ENCODE peak calls at places on chromosomes 13 and 19, in ten cellular contexts. One of them, this sample, is unnamed.

GRCh38 chr13:52851153-52851962 is 2.9 kb upstream of the PCDH8 start:
- DNase-seq in left lung: no peak
- DNase-seq in heart left ventricle: peak
- DNase-seq in RWPE1: peak
- DNase-seq in brain microvascular endothelial cell: no peak
- DNase-seq in sigmoid colon: no peak
- DNase-seq in CD8-positive, alpha-beta T cell: no peak
- DNase-seq in AG04450: no peak
- DNase-seq in cardiac muscle cell: peak
- DNase-seq in effector memory CD4-positive, alpha-beta T cell: no peak
- DNase-seq in this sample: peak

GRCh38 chr19:6108721-6109633 is 1.3 kb downstream of the RFX2 start:
- DNase-seq in left lung: peak
- DNase-seq in heart left ventricle: peak
- DNase-seq in RWPE1: peak
- DNase-seq in brain microvascular endothelial cell: no peak
- DNase-seq in sigmoid colon: peak
- DNase-seq in CD8-positive, alpha-beta T cell: peak
- DNase-seq in AG04450: no peak
- DNase-seq in cardiac muscle cell: no peak
- DNase-seq in effector memory CD4-positive, alpha-beta T cell: peak
- DNase-seq in this sample: peak

GRCh38 chr19:1470864-1471513 is 8.0 kb downstream of the C19orf25 start:
- DNase-seq in left lung: no peak
- DNase-seq in heart left ventricle: peak
- DNase-seq in RWPE1: no peak
- DNase-seq in brain microvascular endothelial cell: no peak
- DNase-seq in sigmoid colon: no peak
- DNase-seq in CD8-positive, alpha-beta T cell: no peak
- DNase-seq in AG04450: no peak
- DNase-seq in cardiac muscle cell: peak
- DNase-seq in effector memory CD4-positive, alpha-beta T cell: no peak
- DNase-seq in this sample: no peak

GRCh38 chr13:30097089-30097488 is 210.3 kb downstream of the KATNAL1 start:
- DNase-seq in left lung: no peak
- DNase-seq in heart left ventricle: no peak
- DNase-seq in RWPE1: no peak
- DNase-seq in brain microvascular endothelial cell: no peak
- DNase-seq in sigmoid colon: no peak
- DNase-seq in CD8-positive, alpha-beta T cell: no peak
- DNase-seq in AG04450: no peak
- DNase-seq in cardiac muscle cell: no peak
- DNase-seq in effector memory CD4-positive, alpha-beta T cell: no peak
- DNase-seq in this sample: no peak

GRCh38 chr19:10612515-10613119 is 12.7 kb upstream of the SLC44A2 start:
- DNase-seq in left lung: peak
- DNase-seq in heart left ventricle: peak
- DNase-seq in RWPE1: no peak
- DNase-seq in brain microvascular endothelial cell: no peak
- DNase-seq in sigmoid colon: no peak
- DNase-seq in CD8-positive, alpha-beta T cell: no peak
- DNase-seq in AG04450: no peak
- DNase-seq in cardiac muscle cell: no peak
- DNase-seq in effector memory CD4-positive, alpha-beta T cell: no peak
- DNase-seq in this sample: peak

GRCh38 chr13:30002577-30002976 is 152.2 kb upstream of the UBL3 start:
- DNase-seq in left lung: no peak
- DNase-seq in heart left ventricle: no peak
- DNase-seq in RWPE1: peak
- DNase-seq in brain microvascular endothelial cell: peak
- DNase-seq in sigmoid colon: no peak
- DNase-seq in CD8-positive, alpha-beta T cell: no peak
- DNase-seq in AG04450: peak
- DNase-seq in cardiac muscle cell: no peak
- DNase-seq in effector memory CD4-positive, alpha-beta T cell: no peak
- DNase-seq in this sample: no peak

GRCh38 chr19:379796-380195 is 29.2 kb downstream of the C2CD4C start:
- DNase-seq in left lung: no peak
- DNase-seq in heart left ventricle: no peak
- DNase-seq in RWPE1: no peak
- DNase-seq in brain microvascular endothelial cell: no peak
- DNase-seq in sigmoid colon: no peak
- DNase-seq in CD8-positive, alpha-beta T cell: no peak
- DNase-seq in AG04450: no peak
- DNase-seq in cardiac muscle cell: no peak
- DNase-seq in effector memory CD4-positive, alpha-beta T cell: no peak
- DNase-seq in this sample: no peak

GRCh38 chr13:51346397-51346796 is 6.9 kb downstream of the SERPINE3 start:
- DNase-seq in left lung: no peak
- DNase-seq in heart left ventricle: no peak
- DNase-seq in RWPE1: no peak
- DNase-seq in brain microvascular endothelial cell: no peak
- DNase-seq in sigmoid colon: no peak
- DNase-seq in CD8-positive, alpha-beta T cell: no peak
- DNase-seq in AG04450: no peak
- DNase-seq in cardiac muscle cell: no peak
- DNase-seq in effector memory CD4-positive, alpha-beta T cell: no peak
- DNase-seq in this sample: no peak

DNA sequence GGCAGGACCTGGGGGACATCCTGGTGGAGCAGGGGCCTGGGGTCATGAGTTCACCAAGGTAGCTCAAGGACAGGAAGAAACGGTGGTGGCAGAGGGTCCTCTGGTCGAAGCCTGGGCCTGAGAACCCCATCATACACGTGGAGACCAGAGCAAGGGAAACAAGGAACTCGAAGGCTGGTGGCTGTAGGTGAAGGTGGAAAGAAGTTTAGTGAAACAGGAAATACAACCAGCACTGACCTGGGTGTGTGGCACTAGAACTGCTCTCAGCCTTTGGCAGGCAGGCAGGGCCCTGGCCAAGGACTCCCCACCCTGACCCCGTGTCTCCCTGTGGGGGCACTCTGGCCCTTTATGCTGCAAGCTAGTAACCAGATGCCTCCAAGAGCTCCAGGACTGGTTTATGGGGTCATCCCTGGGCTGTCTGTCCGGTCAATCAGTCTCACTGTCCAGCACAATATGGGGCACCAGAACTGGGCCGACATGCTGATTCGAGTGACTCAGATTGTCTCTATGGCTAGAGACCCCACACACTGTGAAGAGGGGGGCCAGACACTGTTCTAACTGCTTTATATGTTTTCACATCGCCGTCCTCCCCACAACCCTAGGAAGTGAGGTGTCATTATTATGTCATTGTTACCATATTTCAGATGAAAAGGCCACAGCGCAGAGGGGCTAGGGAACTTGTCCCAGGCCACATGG is 3.8 kb downstream of the COX6B2 start:
- DNase-seq in left lung: no peak
- DNase-seq in heart left ventricle: no peak
- DNase-seq in RWPE1: no peak
- DNase-seq in brain microvascular endothelial cell: no peak
- DNase-seq in sigmoid colon: no peak
- DNase-seq in CD8-positive, alpha-beta T cell: no peak
- DNase-seq in AG04450: no peak
- DNase-seq in cardiac muscle cell: no peak
- DNase-seq in effector memory CD4-positive, alpha-beta T cell: no peak
- DNase-seq in this sample: no peak
- H3K27ac ChIP-seq in left lung: no peak
- H3K27ac ChIP-seq in heart left ventricle: no peak
- H3K27ac ChIP-seq in RWPE1: peak
- H3K27ac ChIP-seq in brain microvascular endothelial cell: no peak
- H3K27ac ChIP-seq in sigmoid colon: no peak
- H3K27ac ChIP-seq in CD8-positive, alpha-beta T cell: no peak
- H3K27ac ChIP-seq in AG04450: no peak
- H3K27ac ChIP-seq in cardiac muscle cell: no peak
- H3K27ac ChIP-seq in effector memory CD4-positive, alpha-beta T cell: no peak
- H3K27ac ChIP-seq in this sample: no peak

GRCh38 chr19:3054972-3055740 is 7.1 kb downstream of the TLE5 start:
- DNase-seq in left lung: no peak
- DNase-seq in heart left ventricle: no peak
- DNase-seq in RWPE1: peak
- DNase-seq in brain microvascular endothelial cell: no peak
- DNase-seq in sigmoid colon: no peak
- DNase-seq in CD8-positive, alpha-beta T cell: no peak
- DNase-seq in AG04450: no peak
- DNase-seq in cardiac muscle cell: no peak
- DNase-seq in effector memory CD4-positive, alpha-beta T cell: no peak
- DNase-seq in this sample: peak

GRCh38 chr19:3053780-3054179 is 8.5 kb downstream of the TLE5 start:
- DNase-seq in left lung: no peak
- DNase-seq in heart left ventricle: no peak
- DNase-seq in RWPE1: no peak
- DNase-seq in brain microvascular endothelial cell: no peak
- DNase-seq in sigmoid colon: no peak
- DNase-seq in CD8-positive, alpha-beta T cell: no peak
- DNase-seq in AG04450: no peak
- DNase-seq in cardiac muscle cell: no peak
- DNase-seq in effector memory CD4-positive, alpha-beta T cell: no peak
- DNase-seq in this sample: no peak

GRCh38 chr19:3055741-3056453 is 6.4 kb downstream of the TLE5 start:
- DNase-seq in left lung: peak
- DNase-seq in heart left ventricle: no peak
- DNase-seq in RWPE1: peak
- DNase-seq in brain microvascular endothelial cell: no peak
- DNase-seq in sigmoid colon: no peak
- DNase-seq in CD8-positive, alpha-beta T cell: no peak
- DNase-seq in AG04450: no peak
- DNase-seq in cardiac muscle cell: no peak
- DNase-seq in effector memory CD4-positive, alpha-beta T cell: no peak
- DNase-seq in this sample: no peak

GRCh38 chr19:3054265-3054971 is 7.9 kb downstream of the TLE5 start:
- DNase-seq in left lung: no peak
- DNase-seq in heart left ventricle: no peak
- DNase-seq in RWPE1: no peak
- DNase-seq in brain microvascular endothelial cell: no peak
- DNase-seq in sigmoid colon: no peak
- DNase-seq in CD8-positive, alpha-beta T cell: no peak
- DNase-seq in AG04450: no peak
- DNase-seq in cardiac muscle cell: no peak
- DNase-seq in effector memory CD4-positive, alpha-beta T cell: no peak
- DNase-seq in this sample: no peak

DNA sequence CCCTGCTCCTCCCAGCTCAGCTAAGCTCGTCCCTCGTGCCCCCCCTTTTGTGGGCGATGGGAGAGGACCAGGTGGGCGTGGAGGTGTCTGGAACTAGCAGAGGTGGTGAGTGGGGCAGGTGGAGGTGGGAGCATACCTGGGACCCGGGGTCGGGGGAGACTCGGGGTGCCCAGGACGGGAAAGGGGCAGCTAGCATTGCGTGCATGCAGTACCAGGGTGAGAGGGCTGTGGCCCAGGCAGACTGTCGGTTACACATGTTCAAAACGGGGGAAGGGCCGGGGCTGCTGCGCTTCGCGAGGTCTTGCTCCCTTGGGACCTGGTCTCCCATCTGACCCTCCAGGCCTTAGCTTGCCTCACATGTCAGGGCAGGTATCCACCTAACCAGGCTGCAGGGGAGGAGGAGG is 9.1 kb downstream of the TLE5 start:
- DNase-seq in left lung: no peak
- DNase-seq in heart left ventricle: no peak
- DNase-seq in RWPE1: no peak
- DNase-seq in brain microvascular endothelial cell: no peak
- DNase-seq in sigmoid colon: no peak
- DNase-seq in CD8-positive, alpha-beta T cell: no peak
- DNase-seq in AG04450: no peak
- DNase-seq in cardiac muscle cell: no peak
- DNase-seq in effector memory CD4-positive, alpha-beta T cell: no peak
- DNase-seq in this sample: no peak
- H3K27ac ChIP-seq in left lung: no peak
- H3K27ac ChIP-seq in heart left ventricle: no peak
- H3K27ac ChIP-seq in RWPE1: peak
- H3K27ac ChIP-seq in brain microvascular endothelial cell: no peak
- H3K27ac ChIP-seq in sigmoid colon: peak
- H3K27ac ChIP-seq in CD8-positive, alpha-beta T cell: no peak
- H3K27ac ChIP-seq in AG04450: no peak
- H3K27ac ChIP-seq in cardiac muscle cell: peak
- H3K27ac ChIP-seq in effector memory CD4-positive, alpha-beta T cell: no peak
- H3K27ac ChIP-seq in this sample: no peak

DNA sequence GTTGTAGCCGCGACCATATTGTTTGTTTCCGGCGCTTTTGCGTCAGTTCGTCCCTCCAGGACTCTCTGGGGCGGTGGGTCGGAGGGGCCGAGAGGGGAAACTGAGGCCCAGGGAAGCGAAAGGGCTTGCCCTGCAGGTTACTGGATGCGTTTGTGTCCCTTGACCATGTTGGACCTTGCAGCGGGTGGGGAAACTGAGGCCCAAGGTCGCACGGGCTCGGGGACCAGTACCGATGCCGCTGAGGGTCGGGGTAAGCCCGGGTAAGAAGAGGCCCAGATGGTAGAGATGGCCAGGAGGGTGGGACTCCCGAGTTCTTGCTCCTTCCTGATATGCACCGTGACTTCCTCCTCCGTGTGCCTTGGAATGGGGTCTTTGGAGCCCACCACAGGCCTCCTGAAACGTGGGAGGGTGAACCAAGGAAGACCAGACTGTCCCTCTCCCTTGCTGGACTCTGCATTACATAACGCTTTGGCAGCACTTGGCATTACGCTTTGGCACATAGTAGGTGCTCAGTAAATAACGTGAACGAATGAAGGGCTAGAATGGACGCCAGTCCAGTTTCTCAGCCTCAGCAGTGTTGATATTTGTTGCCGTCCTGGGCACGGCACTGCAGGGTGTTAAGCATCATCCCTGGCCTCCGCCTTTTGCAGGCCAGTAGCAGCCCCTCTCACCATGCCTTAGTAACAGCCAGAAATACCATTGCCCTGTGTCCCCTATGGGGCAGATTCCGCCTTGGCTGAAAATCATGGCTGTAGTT is 743 bp downstream of the CHAF1A start:
- DNase-seq in left lung: no peak
- DNase-seq in heart left ventricle: no peak
- DNase-seq in RWPE1: no peak
- DNase-seq in brain microvascular endothelial cell: no peak
- DNase-seq in sigmoid colon: no peak
- DNase-seq in CD8-positive, alpha-beta T cell: no peak
- DNase-seq in AG04450: no peak
- DNase-seq in cardiac muscle cell: no peak
- DNase-seq in effector memory CD4-positive, alpha-beta T cell: no peak
- DNase-seq in this sample: no peak
- H3K27ac ChIP-seq in left lung: no peak
- H3K27ac ChIP-seq in heart left ventricle: peak
- H3K27ac ChIP-seq in RWPE1: peak
- H3K27ac ChIP-seq in brain microvascular endothelial cell: peak
- H3K27ac ChIP-seq in sigmoid colon: peak
- H3K27ac ChIP-seq in CD8-positive, alpha-beta T cell: peak
- H3K27ac ChIP-seq in AG04450: no peak
- H3K27ac ChIP-seq in cardiac muscle cell: no peak
- H3K27ac ChIP-seq in effector memory CD4-positive, alpha-beta T cell: peak
- H3K27ac ChIP-seq in this sample: no peak

GRCh38 chr19:15280048-15280725 is 47.9 kb upstream of the EPHX3 start:
- DNase-seq in left lung: no peak
- DNase-seq in heart left ventricle: no peak
- DNase-seq in RWPE1: no peak
- DNase-seq in brain microvascular endothelial cell: no peak
- DNase-seq in sigmoid colon: no peak
- DNase-seq in CD8-positive, alpha-beta T cell: no peak
- DNase-seq in AG04450: no peak
- DNase-seq in cardiac muscle cell: no peak
- DNase-seq in effector memory CD4-positive, alpha-beta T cell: no peak
- DNase-seq in this sample: no peak

GRCh38 chr19:15280915-15281683 is 48.9 kb upstream of the EPHX3 start:
- DNase-seq in left lung: peak
- DNase-seq in heart left ventricle: peak
- DNase-seq in RWPE1: peak
- DNase-seq in brain microvascular endothelial cell: peak
- DNase-seq in sigmoid colon: peak
- DNase-seq in CD8-positive, alpha-beta T cell: no peak
- DNase-seq in AG04450: peak
- DNase-seq in cardiac muscle cell: no peak
- DNase-seq in effector memory CD4-positive, alpha-beta T cell: no peak
- DNase-seq in this sample: peak

GRCh38 chr19:15276620-15277019 is 44.4 kb upstream of the EPHX3 start:
- DNase-seq in left lung: no peak
- DNase-seq in heart left ventricle: no peak
- DNase-seq in RWPE1: peak
- DNase-seq in brain microvascular endothelial cell: no peak
- DNase-seq in sigmoid colon: no peak
- DNase-seq in CD8-positive, alpha-beta T cell: no peak
- DNase-seq in AG04450: no peak
- DNase-seq in cardiac muscle cell: no peak
- DNase-seq in effector memory CD4-positive, alpha-beta T cell: no peak
- DNase-seq in this sample: no peak

GRCh38 chr19:15282311-15282705 is 50.0 kb downstream of the BRD4 start:
- DNase-seq in left lung: no peak
- DNase-seq in heart left ventricle: no peak
- DNase-seq in RWPE1: peak
- DNase-seq in brain microvascular endothelial cell: no peak
- DNase-seq in sigmoid colon: no peak
- DNase-seq in CD8-positive, alpha-beta T cell: no peak
- DNase-seq in AG04450: no peak
- DNase-seq in cardiac muscle cell: no peak
- DNase-seq in effector memory CD4-positive, alpha-beta T cell: no peak
- DNase-seq in this sample: no peak

DNA sequence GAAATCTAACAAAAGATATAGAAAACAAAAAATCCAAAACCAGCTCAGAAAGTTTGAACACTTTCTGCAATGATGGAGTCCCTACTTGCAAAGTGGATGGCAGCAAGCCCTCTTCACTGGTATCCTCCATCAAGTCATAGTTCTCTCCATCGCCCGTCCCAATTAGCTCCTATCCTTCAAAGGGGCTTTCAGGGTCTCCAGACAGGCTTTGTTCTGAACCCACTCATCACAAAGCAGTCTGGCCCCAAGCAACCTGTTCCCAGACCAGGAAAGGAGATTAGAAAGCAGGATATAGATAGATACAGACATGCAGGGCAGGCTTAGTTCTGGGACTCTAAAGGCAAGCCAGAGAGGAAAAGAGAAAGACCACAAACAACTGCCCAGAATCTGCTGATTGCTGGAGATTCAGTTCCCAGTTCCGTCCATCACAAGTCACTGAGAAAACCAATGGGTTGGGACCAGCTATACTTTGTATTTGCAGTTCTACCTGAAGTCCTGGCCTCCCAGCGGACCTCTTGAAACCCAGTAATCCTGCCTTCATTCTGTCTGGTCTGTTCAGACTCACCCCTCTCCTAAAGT is 47.2 kb upstream of the EPHX3 start:
- DNase-seq in left lung: no peak
- DNase-seq in heart left ventricle: no peak
- DNase-seq in RWPE1: no peak
- DNase-seq in brain microvascular endothelial cell: no peak
- DNase-seq in sigmoid colon: no peak
- DNase-seq in CD8-positive, alpha-beta T cell: no peak
- DNase-seq in AG04450: no peak
- DNase-seq in cardiac muscle cell: no peak
- DNase-seq in effector memory CD4-positive, alpha-beta T cell: no peak
- DNase-seq in this sample: no peak
- H3K27ac ChIP-seq in left lung: no peak
- H3K27ac ChIP-seq in heart left ventricle: no peak
- H3K27ac ChIP-seq in RWPE1: peak
- H3K27ac ChIP-seq in brain microvascular endothelial cell: no peak
- H3K27ac ChIP-seq in sigmoid colon: peak
- H3K27ac ChIP-seq in CD8-positive, alpha-beta T cell: no peak
- H3K27ac ChIP-seq in AG04450: no peak
- H3K27ac ChIP-seq in cardiac muscle cell: peak
- H3K27ac ChIP-seq in effector memory CD4-positive, alpha-beta T cell: peak
- H3K27ac ChIP-seq in this sample: no peak